ENCODE peak calls at places on chromosomes 12 and 14, in nine cellular contexts. One of them, this sample, is unnamed. For H3K4me1, the result is how much of the 10 kb centered on the place peaks cover.

GRCh38 chr12:52267266-52267665 is 7.2 kb upstream of the KRT86 start:
- DNase-seq in left ventricle myocardium inferior: no peak
- DNase-seq in left lung: no peak
- DNase-seq in right lobe of liver: no peak
- DNase-seq in neural progenitor cell: no peak
- DNase-seq in H9: no peak
- DNase-seq in H1: no peak
- DNase-seq in Panc1: no peak
- DNase-seq in thoracic aorta: no peak
- DNase-seq in this sample: no peak

GRCh38 chr14:23910081-23910875 is 43.3 kb upstream of the DHRS4 start:
- DNase-seq in left ventricle myocardium inferior: no peak
- DNase-seq in left lung: no peak
- DNase-seq in right lobe of liver: no peak
- DNase-seq in neural progenitor cell: peak
- DNase-seq in H9: peak
- DNase-seq in H1: peak
- DNase-seq in Panc1: peak
- DNase-seq in thoracic aorta: no peak
- DNase-seq in this sample: peak

GRCh38 chr12:116370004-116370404 is 92.5 kb upstream of the MED13L start:
- DNase-seq in left ventricle myocardium inferior: no peak
- DNase-seq in left lung: no peak
- DNase-seq in right lobe of liver: no peak
- DNase-seq in neural progenitor cell: no peak
- DNase-seq in H9: no peak
- DNase-seq in H1: no peak
- DNase-seq in Panc1: no peak
- DNase-seq in thoracic aorta: no peak
- DNase-seq in this sample: no peak

GRCh38 chr12:26032719-26033241 is 74.3 kb downstream of the RASSF8 start:
- DNase-seq in left ventricle myocardium inferior: no peak
- DNase-seq in left lung: no peak
- DNase-seq in right lobe of liver: no peak
- DNase-seq in neural progenitor cell: no peak
- DNase-seq in H9: no peak
- DNase-seq in H1: no peak
- DNase-seq in Panc1: no peak
- DNase-seq in thoracic aorta: no peak
- DNase-seq in this sample: no peak

GRCh38 chr12:106369624-106370346 is 12.2 kb downstream of the POLR3B start:
- DNase-seq in left ventricle myocardium inferior: no peak
- DNase-seq in left lung: no peak
- DNase-seq in right lobe of liver: no peak
- DNase-seq in neural progenitor cell: no peak
- DNase-seq in H9: no peak
- DNase-seq in H1: no peak
- DNase-seq in Panc1: no peak
- DNase-seq in thoracic aorta: no peak
- DNase-seq in this sample: no peak

GRCh38 chr12:99455350-99456037 is 192.1 kb upstream of the GARIN6 start:
- DNase-seq in left ventricle myocardium inferior: no peak
- DNase-seq in left lung: no peak
- DNase-seq in right lobe of liver: no peak
- DNase-seq in neural progenitor cell: no peak
- DNase-seq in H9: peak
- DNase-seq in H1: no peak
- DNase-seq in Panc1: no peak
- DNase-seq in thoracic aorta: no peak
- DNase-seq in this sample: no peak

GRCh38 chr14:23209651-23210423 is 26.4 kb upstream of the SLC7A8 start:
- DNase-seq in left ventricle myocardium inferior: no peak
- DNase-seq in left lung: no peak
- DNase-seq in right lobe of liver: no peak
- DNase-seq in neural progenitor cell: no peak
- DNase-seq in H9: no peak
- DNase-seq in H1: no peak
- DNase-seq in Panc1: no peak
- DNase-seq in thoracic aorta: no peak
- DNase-seq in this sample: no peak

GRCh38 chr14:29521526-29522137 is 406.0 kb downstream of the PRKD1 start:
- DNase-seq in left ventricle myocardium inferior: no peak
- DNase-seq in left lung: no peak
- DNase-seq in right lobe of liver: no peak
- DNase-seq in neural progenitor cell: peak
- DNase-seq in H9: peak
- DNase-seq in H1: peak
- DNase-seq in Panc1: no peak
- DNase-seq in thoracic aorta: no peak
- DNase-seq in this sample: no peak

GRCh38 chr12:95997911-95998510 is 1.9 kb upstream of the HAL start:
- DNase-seq in left ventricle myocardium inferior: no peak
- DNase-seq in left lung: no peak
- DNase-seq in right lobe of liver: no peak
- DNase-seq in neural progenitor cell: no peak
- DNase-seq in H9: no peak
- DNase-seq in H1: no peak
- DNase-seq in Panc1: no peak
- DNase-seq in thoracic aorta: no peak
- DNase-seq in this sample: no peak

GRCh38 chr12:123102781-123103503 is 47.9 kb downstream of the PITPNM2 start:
- DNase-seq in left ventricle myocardium inferior: no peak
- DNase-seq in left lung: no peak
- DNase-seq in right lobe of liver: no peak
- DNase-seq in neural progenitor cell: no peak
- DNase-seq in H9: no peak
- DNase-seq in H1: no peak
- DNase-seq in Panc1: no peak
- DNase-seq in thoracic aorta: no peak
- DNase-seq in this sample: no peak

GRCh38 chr12:123102381-123102780 is 48.5 kb downstream of the PITPNM2 start:
- DNase-seq in left ventricle myocardium inferior: no peak
- DNase-seq in left lung: no peak
- DNase-seq in right lobe of liver: no peak
- DNase-seq in neural progenitor cell: no peak
- DNase-seq in H9: no peak
- DNase-seq in H1: no peak
- DNase-seq in Panc1: no peak
- DNase-seq in thoracic aorta: no peak
- DNase-seq in this sample: no peak

GRCh38 chr12:123099556-123100192 is 51.2 kb downstream of the PITPNM2 start:
- DNase-seq in left ventricle myocardium inferior: no peak
- DNase-seq in left lung: no peak
- DNase-seq in right lobe of liver: no peak
- DNase-seq in neural progenitor cell: no peak
- DNase-seq in H9: no peak
- DNase-seq in H1: no peak
- DNase-seq in Panc1: no peak
- DNase-seq in thoracic aorta: no peak
- DNase-seq in this sample: no peak

GRCh38 chr12:123100882-123101281 is 50.0 kb downstream of the PITPNM2 start:
- DNase-seq in left ventricle myocardium inferior: no peak
- DNase-seq in left lung: no peak
- DNase-seq in right lobe of liver: no peak
- DNase-seq in neural progenitor cell: no peak
- DNase-seq in H9: no peak
- DNase-seq in H1: no peak
- DNase-seq in Panc1: no peak
- DNase-seq in thoracic aorta: no peak
- DNase-seq in this sample: no peak

DNA sequence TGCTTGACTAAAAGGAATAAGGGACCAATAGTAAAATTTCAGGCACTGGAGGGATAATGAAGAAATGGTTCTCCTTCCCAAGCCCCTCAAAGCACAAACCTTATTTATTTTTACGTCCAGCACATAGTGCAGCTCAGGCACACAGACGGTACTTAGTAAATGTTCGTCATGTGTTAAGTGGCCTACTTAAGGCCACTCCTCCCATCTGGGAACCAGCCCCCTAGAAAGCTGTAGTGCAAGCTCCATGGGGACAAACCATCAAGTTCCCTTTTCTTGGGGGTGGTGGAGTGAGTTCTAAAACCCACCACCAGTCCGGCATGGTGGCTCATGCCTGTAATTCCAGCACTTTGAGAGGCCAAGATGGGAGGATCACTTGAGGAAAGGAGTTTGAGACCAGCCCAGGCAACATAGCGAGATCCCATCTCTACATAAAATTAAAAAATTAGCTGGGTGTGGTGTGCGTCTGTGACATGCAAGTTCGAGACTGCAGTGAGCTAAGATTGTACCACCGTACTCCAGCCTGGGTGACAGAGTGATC is 49.4 kb downstream of the PITPNM2 start:
- DNase-seq in left ventricle myocardium inferior: no peak
- DNase-seq in left lung: no peak
- DNase-seq in right lobe of liver: no peak
- DNase-seq in neural progenitor cell: no peak
- DNase-seq in H9: no peak
- DNase-seq in H1: no peak
- DNase-seq in Panc1: no peak
- DNase-seq in thoracic aorta: no peak
- DNase-seq in this sample: no peak
- H3K4me1 ChIP-seq in left ventricle myocardium inferior: half or more
- H3K4me1 ChIP-seq in left lung: under half
- H3K4me1 ChIP-seq in right lobe of liver: under half
- H3K4me1 ChIP-seq in neural progenitor cell: under half
- H3K4me1 ChIP-seq in H9: under half
- H3K4me1 ChIP-seq in H1: under half
- H3K4me1 ChIP-seq in Panc1: under half
- H3K4me1 ChIP-seq in thoracic aorta: under half
- H3K4me1 ChIP-seq in this sample: under half

DNA sequence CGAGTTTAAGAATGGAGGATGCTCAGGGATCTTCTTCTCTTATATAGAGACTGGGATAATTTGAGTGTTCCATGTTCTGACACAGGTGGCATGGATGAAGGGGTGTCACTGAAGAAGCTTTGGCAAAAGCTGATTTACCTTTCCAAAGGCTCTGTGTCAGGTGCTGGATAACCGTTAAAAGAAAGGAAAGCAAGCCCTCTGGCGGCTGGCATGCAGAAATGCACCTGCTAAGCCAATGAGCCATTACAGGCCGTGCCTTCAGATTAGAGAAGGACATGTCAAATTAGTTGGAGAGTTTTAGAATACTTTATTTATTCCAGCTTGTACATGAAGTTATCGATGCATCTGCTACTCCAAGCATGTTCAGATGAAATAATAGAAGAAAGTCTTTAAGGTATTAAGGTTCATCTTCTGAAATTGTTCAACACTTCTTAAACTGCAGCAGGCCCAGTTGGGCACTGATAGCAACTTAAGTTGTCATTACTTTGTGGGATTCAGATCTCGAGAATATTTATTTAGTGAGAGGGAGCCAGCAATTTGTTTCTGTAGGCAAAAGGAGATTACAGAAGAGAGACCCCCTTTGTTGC is 678.2 kb downstream of the NRXN3 start:
- DNase-seq in left ventricle myocardium inferior: no peak
- DNase-seq in left lung: peak
- DNase-seq in right lobe of liver: peak
- DNase-seq in neural progenitor cell: peak
- DNase-seq in H9: peak
- DNase-seq in H1: peak
- DNase-seq in Panc1: peak
- DNase-seq in thoracic aorta: no peak
- DNase-seq in this sample: no peak
- TF ChIP-seq CTCF in left ventricle myocardium inferior: peak
- TF ChIP-seq CTCF in left lung: peak
- TF ChIP-seq CTCF in right lobe of liver: peak
- TF ChIP-seq CTCF in neural progenitor cell: peak
- TF ChIP-seq CTCF in H9: peak
- TF ChIP-seq CTCF in H1: peak
- TF ChIP-seq CTCF in Panc1: peak
- TF ChIP-seq CTCF in thoracic aorta: peak
- TF ChIP-seq CTCF in this sample: peak

GRCh38 chr14:33774866-33775519 is 175.9 kb downstream of the EGLN3 start:
- DNase-seq in left ventricle myocardium inferior: no peak
- DNase-seq in left lung: no peak
- DNase-seq in right lobe of liver: no peak
- DNase-seq in neural progenitor cell: no peak
- DNase-seq in H9: no peak
- DNase-seq in H1: no peak
- DNase-seq in Panc1: no peak
- DNase-seq in thoracic aorta: no peak
- DNase-seq in this sample: no peak
- H3K4me1 ChIP-seq in left ventricle myocardium inferior: under half
- H3K4me1 ChIP-seq in left lung: under half
- H3K4me1 ChIP-seq in right lobe of liver: under half
- H3K4me1 ChIP-seq in neural progenitor cell: under half
- H3K4me1 ChIP-seq in H9: under half
- H3K4me1 ChIP-seq in H1: under half
- H3K4me1 ChIP-seq in Panc1: under half
- H3K4me1 ChIP-seq in thoracic aorta: under half
- H3K4me1 ChIP-seq in this sample: under half

DNA sequence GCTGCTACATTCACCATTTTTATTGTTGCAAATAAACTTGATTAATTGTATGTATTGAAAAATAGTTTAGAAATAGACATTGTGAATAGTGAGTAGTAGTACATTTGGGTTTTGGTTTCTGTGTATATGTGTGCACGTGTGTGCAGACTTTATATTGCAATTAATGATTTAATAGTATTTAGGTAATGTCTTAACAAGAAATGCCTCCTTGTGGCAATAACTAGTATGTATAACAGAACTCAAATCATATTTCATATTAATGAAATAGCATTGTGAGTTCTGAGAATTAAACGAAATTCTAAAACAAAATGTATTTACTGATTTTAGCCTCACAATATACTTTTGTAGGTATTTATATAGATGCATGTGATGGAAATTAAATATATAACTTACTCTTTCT is 100.1 kb downstream of the SCAF11 start:
- DNase-seq in left ventricle myocardium inferior: no peak
- DNase-seq in left lung: no peak
- DNase-seq in right lobe of liver: no peak
- DNase-seq in neural progenitor cell: no peak
- DNase-seq in H9: no peak
- DNase-seq in H1: no peak
- DNase-seq in Panc1: no peak
- DNase-seq in thoracic aorta: no peak
- DNase-seq in this sample: no peak
- TF ChIP-seq CTCF in left ventricle myocardium inferior: no peak
- TF ChIP-seq CTCF in left lung: no peak
- TF ChIP-seq CTCF in right lobe of liver: no peak
- TF ChIP-seq CTCF in neural progenitor cell: no peak
- TF ChIP-seq CTCF in H9: no peak
- TF ChIP-seq CTCF in H1: no peak
- TF ChIP-seq CTCF in Panc1: no peak
- TF ChIP-seq CTCF in thoracic aorta: no peak
- TF ChIP-seq CTCF in this sample: no peak

GRCh38 chr12:63917477-63917862 is 73.0 kb downstream of the SRGAP1 start:
- DNase-seq in left ventricle myocardium inferior: no peak
- DNase-seq in left lung: no peak
- DNase-seq in right lobe of liver: no peak
- DNase-seq in neural progenitor cell: no peak
- DNase-seq in H9: no peak
- DNase-seq in H1: no peak
- DNase-seq in Panc1: no peak
- DNase-seq in thoracic aorta: no peak
- DNase-seq in this sample: no peak
- H3K4me1 ChIP-seq in left ventricle myocardium inferior: under half
- H3K4me1 ChIP-seq in left lung: under half
- H3K4me1 ChIP-seq in right lobe of liver: under half
- H3K4me1 ChIP-seq in neural progenitor cell: under half
- H3K4me1 ChIP-seq in H9: under half
- H3K4me1 ChIP-seq in H1: under half
- H3K4me1 ChIP-seq in Panc1: half or more
- H3K4me1 ChIP-seq in thoracic aorta: under half
- H3K4me1 ChIP-seq in this sample: under half

GRCh38 chr14:98886982-98887381 is 385.0 kb downstream of the BCL11B start:
- DNase-seq in left ventricle myocardium inferior: no peak
- DNase-seq in left lung: no peak
- DNase-seq in right lobe of liver: no peak
- DNase-seq in neural progenitor cell: no peak
- DNase-seq in H9: no peak
- DNase-seq in H1: no peak
- DNase-seq in Panc1: no peak
- DNase-seq in thoracic aorta: no peak
- DNase-seq in this sample: no peak
- TF ChIP-seq CTCF in left ventricle myocardium inferior: no peak
- TF ChIP-seq CTCF in left lung: no peak
- TF ChIP-seq CTCF in right lobe of liver: no peak
- TF ChIP-seq CTCF in neural progenitor cell: no peak
- TF ChIP-seq CTCF in H9: no peak
- TF ChIP-seq CTCF in H1: no peak
- TF ChIP-seq CTCF in Panc1: no peak
- TF ChIP-seq CTCF in thoracic aorta: no peak
- TF ChIP-seq CTCF in this sample: no peak